ENCODE peak calls at places on chromosome 13, in four cellular contexts. K is neuronal stem cell, Z is H9, F is mesenchymal stem cell. J is an unnamed sample.

GRCh38 chr13:88674841-88675240 is 1003.7 kb downstream of the SLITRK5 start:
- DNase-seq in K (no peak), F (no peak), Z (no peak), J (no peak)

GRCh38 chr13:73220966-73221720 is 162.3 kb downstream of the KLF5 start:
- DNase-seq in Z (no peak), F (peak; percentile 19), K (no peak), J (peak; percentile 85)

GRCh38 chr13:28983661-28984060 is 163.5 kb downstream of the MTUS2 start:
- DNase-seq in F (no peak), K (no peak), Z (no peak), J (no peak)

GRCh38 chr13:27131202-27131623 is 40.4 kb downstream of the USP12 start:
- DNase-seq in K (no peak), Z (peak; percentile 44), F (no peak), J (peak; percentile 31)

GRCh38 chr13:51797664-51798488 is 6.1 kb downstream of the DHRS12 start:
- DNase-seq in F (peak; percentile 58), Z (peak; percentile 83), K (peak; percentile 41), J (peak; percentile 60)

GRCh38 chr13:36445806-36446423 is 13.6 kb downstream of the CCNA1 start:
- DNase-seq in F (no peak), Z (no peak), K (no peak), J (peak; percentile 58)

GRCh38 chr13:73580868-73581267 is 522.1 kb downstream of the KLF5 start:
- DNase-seq in Z (no peak), F (no peak), K (no peak), J (no peak)

GRCh38 chr13:74134777-74135305 is 637 bp upstream of the KLF12 start:
- DNase-seq in K (no peak), Z (no peak), F (no peak), J (peak; percentile 21)

GRCh38 chr13:45564108-45564507 is 51.4 kb downstream of the ERICH6B start:
- DNase-seq in Z (no peak), K (peak; percentile 8), F (peak; percentile 70), J (no peak)

GRCh38 chr13:27622102-27622820 is 569 bp downstream of the POLR1D start:
- DNase-seq in Z (no peak), K (no peak), F (peak; percentile 60), J (no peak)

GRCh38 chr13:25886438-25887214 is 165.2 kb downstream of the SHISA2 start:
- DNase-seq in Z (no peak), K (no peak), F (peak; percentile 99), J (peak; percentile 7)

GRCh38 chr13:77859450-77859849 is 59.2 kb downstream of the EDNRB start:
- DNase-seq in Z (no peak), F (peak; percentile 85), K (no peak), J (peak; percentile 45)

GRCh38 chr13:77863037-77863630 is 55.5 kb downstream of the EDNRB start:
- DNase-seq in Z (no peak), K (no peak), F (peak; percentile 18), J (no peak)

GRCh38 chr13:77857810-77858209 is 60.8 kb downstream of the EDNRB start:
- DNase-seq in Z (no peak), K (no peak), F (peak; percentile 49), J (no peak)

GRCh38 chr13:77861716-77862115 is 56.9 kb downstream of the EDNRB start:
- DNase-seq in F (peak; percentile 17), K (no peak), Z (no peak), J (no peak)

GRCh38 chr13:77860621-77861020 is 58.0 kb downstream of the EDNRB start:
- DNase-seq in K (no peak), Z (no peak), F (peak; percentile 85), J (no peak)
- H3K14ac ChIP-seq in K (no peak overlapping the region), Z (no peak overlapping the region), F (no peak overlapping the region), J (no peak overlapping the region)

DNA sequence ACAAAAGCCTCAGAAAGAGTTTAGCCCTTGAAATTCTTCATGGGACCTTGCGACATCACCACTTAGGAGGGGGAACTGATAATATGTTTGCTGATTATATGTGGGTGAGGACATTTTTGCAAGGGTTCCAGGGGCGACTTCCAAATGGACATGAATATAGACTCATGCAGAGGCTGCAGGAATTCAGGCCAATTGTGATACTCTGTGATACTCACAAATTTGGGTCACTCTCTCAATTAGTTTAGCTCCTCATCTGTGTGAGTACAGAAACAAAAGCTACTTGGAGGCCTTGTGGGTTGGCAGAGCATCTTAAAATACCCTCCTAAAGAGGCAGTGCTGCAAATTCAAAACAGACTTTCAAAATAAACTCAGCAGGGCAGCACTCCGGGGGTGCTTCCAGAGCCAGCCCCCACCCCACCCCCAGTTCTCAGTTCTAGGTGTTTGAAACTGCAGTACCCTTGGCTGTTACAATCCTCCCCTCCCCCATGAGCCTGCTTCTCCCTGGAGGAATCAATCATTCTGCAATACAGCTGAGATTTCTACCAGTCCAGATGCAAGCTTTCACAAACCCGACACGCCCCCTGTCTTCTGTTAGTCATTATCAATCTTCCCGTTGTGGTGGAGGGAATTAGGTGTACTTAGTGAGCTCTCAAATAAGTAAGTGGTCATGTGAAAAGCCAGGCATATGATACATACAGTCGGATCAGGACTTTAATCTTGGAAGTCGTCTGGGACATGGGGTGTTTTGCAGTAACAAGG is 96.9 kb upstream of the MBNL2 start:
- DNase-seq in K (no peak), F (peak; percentile 92), Z (no peak), J (no peak)
- H3K14ac ChIP-seq in K (no peak overlapping the region), F (no peak overlapping the region), Z (no peak overlapping the region), J (peak overlapping the region; percentile 64)

GRCh38 chr13:23447927-23448326 is 14.4 kb upstream of the SACS start:
- DNase-seq in F (no peak), Z (no peak), K (no peak), J (no peak)
- H3K14ac ChIP-seq in F (no peak overlapping the region), Z (no peak overlapping the region), K (no peak overlapping the region), J (no peak overlapping the region)

GRCh38 chr13:33129094-33129832 is 113.0 kb downstream of the KL start:
- DNase-seq in Z (no peak), K (no peak), F (no peak), J (no peak)

GRCh38 chr13:33125821-33126570 is 109.8 kb downstream of the KL start:
- DNase-seq in F (peak; percentile 94), Z (peak; percentile 61), K (peak; percentile 27), J (peak; percentile 91)

GRCh38 chr13:33128134-33128533 is 111.9 kb downstream of the KL start:
- DNase-seq in K (no peak), Z (no peak), F (no peak), J (no peak)

GRCh38 chr13:33129886-33130285 is 113.7 kb downstream of the KL start:
- DNase-seq in K (no peak), F (no peak), Z (no peak), J (no peak)

DNA sequence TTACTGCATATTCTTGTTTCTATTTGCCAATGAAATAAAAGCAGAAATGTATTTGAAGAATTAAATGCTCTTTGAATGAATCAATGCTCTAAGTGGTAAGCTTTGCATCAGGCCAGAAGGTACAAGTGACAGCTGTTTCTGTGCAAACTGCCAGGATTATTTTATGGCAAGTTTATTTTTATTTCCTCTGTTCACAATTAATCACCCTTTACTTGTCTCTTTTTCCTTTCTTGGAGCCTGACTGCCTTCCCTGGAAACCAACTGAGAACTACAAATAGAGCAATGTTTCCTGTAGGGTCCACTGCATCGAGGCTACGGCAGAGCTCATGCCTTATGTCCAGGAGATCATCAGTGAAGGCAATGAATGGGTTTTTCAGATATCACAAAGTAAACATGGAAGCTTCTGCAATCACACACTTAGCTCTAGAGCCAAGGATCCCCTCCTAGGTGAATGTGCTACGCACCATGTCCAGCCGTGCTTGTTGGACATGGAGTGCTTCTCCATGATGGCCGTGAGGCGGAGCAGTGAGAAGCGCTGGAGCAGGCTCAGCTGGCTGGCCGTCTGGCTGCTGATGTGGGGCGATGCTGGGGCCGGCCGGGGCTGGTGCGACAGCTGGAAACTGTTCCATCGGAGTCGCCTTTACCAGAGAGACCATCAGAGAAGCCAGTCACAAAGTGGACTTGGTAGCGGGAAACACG is 110.8 kb downstream of the KL start:
- DNase-seq in K (no peak), F (peak; percentile 47), Z (no peak), J (no peak)
- H3K14ac ChIP-seq in K (peak overlapping the region; percentile 83), F (no peak overlapping the region), Z (no peak overlapping the region), J (peak overlapping the region; percentile 47)

GRCh38 chr13:98576215-98576945 is 527 bp downstream of the STK24 start:
- DNase-seq in K (peak; percentile 29), Z (no peak), F (no peak), J (no peak)

GRCh38 chr13:98575009-98575866 is 1.7 kb downstream of the STK24 start:
- DNase-seq in Z (no peak), K (no peak), F (peak; percentile 57), J (no peak)

GRCh38 chr13:98576963-98577822 is at the start of gene STK24:
- DNase-seq in Z (peak; percentile 54), K (peak; percentile 69), F (peak; percentile 92), J (peak; percentile 27)

GRCh38 chr13:98577823-98578285 is 947 bp upstream of the STK24 start:
- DNase-seq in K (peak; percentile 18), Z (no peak), F (no peak), J (no peak)

GRCh38 chr13:98575876-98576214 is 1.1 kb downstream of the STK24 start:
- DNase-seq in Z (no peak), F (no peak), K (no peak), J (no peak)
- H3K14ac ChIP-seq in Z (peak overlapping the region; percentile 82), F (peak overlapping the region; percentile 90), K (no peak overlapping the region), J (peak overlapping the region; percentile 98)

GRCh38 chr13:106562301-106562700 is 5.6 kb downstream of the ARGLU1 start:
- DNase-seq in F (no peak), Z (no peak), K (no peak), J (no peak)

GRCh38 chr13:106565127-106565775 is 2.7 kb downstream of the ARGLU1 start:
- DNase-seq in F (no peak), Z (no peak), K (no peak), J (no peak)

GRCh38 chr13:106560791-106561190 is 7.1 kb downstream of the ARGLU1 start:
- DNase-seq in Z (no peak), F (no peak), K (no peak), J (no peak)

GRCh38 chr13:106558527-106558926 is 9.4 kb downstream of the ARGLU1 start:
- DNase-seq in F (no peak), Z (no peak), K (no peak), J (no peak)

DNA sequence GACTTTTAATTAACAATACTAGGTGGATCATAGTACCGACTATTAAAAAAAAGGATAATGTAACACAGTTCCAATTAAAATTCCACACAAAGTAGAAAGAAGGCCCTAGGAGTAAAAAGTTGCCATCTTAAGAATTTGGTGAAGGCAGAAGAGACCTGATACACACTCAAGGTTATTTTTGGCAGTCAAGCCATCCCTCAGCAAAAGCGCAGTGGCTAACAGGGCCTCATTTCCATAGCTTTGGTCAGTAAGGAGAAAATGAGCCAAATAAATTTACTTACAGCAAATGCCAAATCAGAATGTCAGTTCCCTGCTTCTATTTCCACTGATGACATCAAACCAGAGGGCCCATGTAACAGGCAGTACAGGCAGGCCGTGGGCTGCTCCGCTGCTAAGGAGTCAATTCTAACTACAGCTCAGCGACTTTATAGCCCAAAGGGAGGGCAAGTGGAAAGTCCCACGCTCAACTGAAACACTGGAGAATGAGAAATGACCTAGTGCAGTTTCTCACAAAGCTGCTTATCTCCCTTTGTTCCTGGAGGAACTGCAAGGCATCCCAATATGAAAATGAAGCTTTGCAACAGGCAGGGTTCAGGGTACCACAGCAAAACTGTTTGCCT is 6.3 kb downstream of the ARGLU1 start:
- DNase-seq in F (peak; percentile 64), K (no peak), Z (no peak), J (no peak)
- H3K14ac ChIP-seq in F (no peak overlapping the region), K (no peak overlapping the region), Z (peak overlapping the region; percentile 12), J (no peak overlapping the region)

DNA sequence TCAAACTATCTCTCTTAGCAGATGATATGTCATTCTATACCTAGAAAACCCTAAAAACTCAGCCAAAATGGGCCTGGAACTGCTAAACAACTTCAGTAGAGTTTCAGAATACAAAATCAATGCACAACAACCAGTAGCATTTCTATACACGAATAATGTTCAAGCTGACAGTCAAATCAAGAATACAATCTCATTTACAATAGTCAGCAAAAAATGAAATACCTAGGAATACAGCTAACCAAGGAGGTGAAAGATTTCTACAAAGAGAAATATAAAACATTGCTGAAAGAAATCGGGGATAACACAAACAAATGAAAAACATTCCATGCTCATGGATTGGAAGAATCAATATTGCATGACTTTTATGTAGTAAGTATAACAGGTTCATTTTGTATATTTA is 804.8 kb downstream of the SLITRK1 start:
- DNase-seq in Z (no peak), F (no peak), K (no peak), J (no peak)
- H3K14ac ChIP-seq in Z (no peak overlapping the region), F (no peak overlapping the region), K (no peak overlapping the region), J (no peak overlapping the region)

J was measured in trophoblast cell.